ENCODE peak calls at places on chromosome 16, in eight cellular contexts. L, M, E, Y, P, O, Z and V are unnamed samples. For H3K27me3, the result is how much of the 10 kb centered on the place peaks cover.

GRCh38 chr16:31880322-31880979 is 6.8 kb downstream of the ZNF267 start:
- DNase-seq in L (no peak), M (no peak), E (no peak), Y (no peak), P (no peak), O (peak), Z (peak), V (peak)

GRCh38 chr16:9401173-9401572 is 309.7 kb downstream of the HAPSTR1 start:
- DNase-seq in L (no peak), M (no peak), E (no peak), Y (no peak), P (no peak), O (no peak), Z (no peak), V (no peak)

GRCh38 chr16:88315543-88316105 is 67.1 kb upstream of the ZNF469 start:
- DNase-seq in L (no peak), M (peak), E (no peak), Y (no peak), P (peak), O (peak), Z (peak), V (peak)

GRCh38 chr16:67024384-67024896 is 4.5 kb upstream of the CBFB start:
- DNase-seq in L (no peak), M (peak), E (no peak), Y (no peak), P (no peak), O (no peak), Z (no peak), V (no peak)

GRCh38 chr16:56932588-56933265 is 785 bp downstream of the HERPUD1 start:
- DNase-seq in L (no peak), M (peak), E (peak), Y (no peak), P (peak), O (peak), Z (peak), V (peak)

GRCh38 chr16:11613381-11614303 is 26.9 kb upstream of the LITAF start:
- DNase-seq in L (no peak), M (no peak), E (no peak), Y (no peak), P (no peak), O (peak), Z (peak), V (peak)

GRCh38 chr16:75116081-75116910 is at the start of gene LDHD:
- DNase-seq in L (no peak), M (peak), E (peak), Y (no peak), P (peak), O (peak), Z (peak), V (peak)

GRCh38 chr16:6099102-6099501 is 1001.5 kb upstream of the EEF2KMT start:
- DNase-seq in L (no peak), M (no peak), E (no peak), Y (no peak), P (no peak), O (no peak), Z (no peak), V (no peak)

GRCh38 chr16:19119564-19119963 is 5.8 kb downstream of the ITPRIPL2 start:
- DNase-seq in L (peak), M (no peak), E (no peak), Y (peak), P (no peak), O (peak), Z (peak), V (peak)

GRCh38 chr16:85462405-85463227 is 150.5 kb upstream of the GSE1 start:
- DNase-seq in L (no peak), M (peak), E (peak), Y (no peak), P (peak), O (no peak), Z (no peak), V (no peak)

GRCh38 chr16:87918314-87918713 is 18.0 kb downstream of the CA5A start:
- DNase-seq in L (no peak), M (peak), E (no peak), Y (no peak), P (no peak), O (peak), Z (no peak), V (no peak)

GRCh38 chr16:57795431-57795878 is 6.8 kb downstream of the KIFC3 start:
- DNase-seq in L (no peak), M (no peak), E (peak), Y (no peak), P (peak), O (peak), Z (peak), V (peak)

GRCh38 chr16:28255838-28256237 is 36.5 kb upstream of the SBK1 start:
- DNase-seq in L (no peak), M (no peak), E (no peak), Y (no peak), P (no peak), O (no peak), Z (no peak), V (no peak)

GRCh38 chr16:56912746-56913703 is 18.9 kb upstream of the HERPUD1 start:
- DNase-seq in L (no peak), M (peak), E (no peak), Y (peak), P (no peak), O (peak), Z (no peak), V (peak)

GRCh38 chr16:15843635-15844279 is 13.1 kb downstream of the MYH11 start:
- DNase-seq in L (no peak), M (no peak), E (no peak), Y (no peak), P (no peak), O (peak), Z (no peak), V (no peak)

GRCh38 chr16:57126412-57126811 is 34.0 kb downstream of the CPNE2 start:
- DNase-seq in L (no peak), M (no peak), E (no peak), Y (no peak), P (no peak), O (no peak), Z (no peak), V (no peak)

GRCh38 chr16:20814761-20815160 is 8.4 kb downstream of the REXO5 start:
- DNase-seq in L (no peak), M (no peak), E (no peak), Y (no peak), P (no peak), O (peak), Z (no peak), V (no peak)

GRCh38 chr16:17744903-17745581 is 274.3 kb upstream of the XYLT1 start:
- DNase-seq in L (no peak), M (no peak), E (peak), Y (no peak), P (no peak), O (peak), Z (no peak), V (no peak)

GRCh38 chr16:11665071-11665491 is 3.2 kb upstream of the SNN start:
- DNase-seq in L (no peak), M (no peak), E (no peak), Y (no peak), P (no peak), O (no peak), Z (no peak), V (no peak)

GRCh38 chr16:53946745-53947386 is 242.9 kb downstream of the FTO start:
- DNase-seq in L (no peak), M (no peak), E (no peak), Y (no peak), P (no peak), O (no peak), Z (no peak), V (no peak)

GRCh38 chr16:50451951-50452508 is 83.2 kb upstream of the BRD7 start:
- DNase-seq in L (no peak), M (no peak), E (no peak), Y (no peak), P (no peak), O (no peak), Z (no peak), V (no peak)

GRCh38 chr16:67907397-67907796 is 14.3 kb downstream of the PSKH1 start:
- DNase-seq in L (no peak), M (no peak), E (no peak), Y (no peak), P (no peak), O (no peak), Z (no peak), V (no peak)

GRCh38 chr16:51540259-51540658 is 389.2 kb upstream of the SALL1 start:
- DNase-seq in L (no peak), M (no peak), E (no peak), Y (no peak), P (no peak), O (peak), Z (no peak), V (peak)

GRCh38 chr16:71626018-71626857 is at the start of gene MARVELD3:
- DNase-seq in L (no peak), M (peak), E (peak), Y (no peak), P (no peak), O (no peak), Z (peak), V (peak)

GRCh38 chr16:4489030-4489429 is 12.8 kb downstream of the HMOX2 start:
- DNase-seq in L (peak), M (no peak), E (no peak), Y (no peak), P (no peak), O (peak), Z (peak), V (peak)

GRCh38 chr16:67230809-67231660 is 4.1 kb downstream of the TMEM208 start:
- DNase-seq in L (no peak), M (no peak), E (no peak), Y (no peak), P (no peak), O (no peak), Z (no peak), V (no peak)

DNA sequence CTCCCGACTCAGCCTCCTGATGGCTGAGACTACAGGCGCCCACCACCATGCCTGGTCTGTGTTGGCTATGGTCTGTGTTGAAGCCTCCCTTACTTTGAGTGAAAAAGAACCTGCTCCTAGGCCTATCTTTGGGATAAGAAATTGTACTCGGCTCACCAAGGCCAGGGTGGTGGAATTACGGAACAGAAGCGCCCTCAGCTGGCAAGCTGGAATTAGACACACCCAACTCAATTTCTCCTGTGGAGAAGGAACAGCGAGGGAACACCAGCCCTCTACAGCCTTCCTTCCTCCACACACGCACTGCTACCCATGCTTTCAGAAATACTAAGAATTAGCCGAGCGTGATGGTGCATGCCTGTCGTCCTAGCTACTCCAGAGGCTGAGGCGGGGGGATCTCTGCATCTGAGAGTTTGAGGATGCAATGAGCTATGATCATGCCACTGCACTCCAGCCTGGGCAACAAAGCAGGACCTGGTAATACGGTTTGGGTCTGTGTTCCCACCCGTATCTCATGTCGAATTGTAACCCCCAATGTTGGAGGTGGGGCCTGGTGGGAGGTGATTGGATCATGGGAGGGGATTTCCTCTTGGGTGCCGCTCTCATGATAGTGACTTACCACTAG is 40.1 kb upstream of the RBBP6 start:
- DNase-seq in L (no peak), M (no peak), E (peak), Y (no peak), P (peak), O (no peak), Z (no peak), V (peak)
- TF ChIP-seq CTCF in L (peak), M (no peak), E (peak), Y (peak), P (peak), O (peak), Z (peak), V (peak)

GRCh38 chr16:799948-800833 is at the start of gene GNG13:
- DNase-seq in L (no peak), M (no peak), E (no peak), Y (no peak), P (no peak), O (no peak), Z (no peak), V (no peak)

GRCh38 chr16:802914-803750 is 2.6 kb upstream of the GNG13 start:
- DNase-seq in L (no peak), M (no peak), E (no peak), Y (no peak), P (no peak), O (no peak), Z (no peak), V (no peak)

GRCh38 chr16:800834-801488 is 427 bp upstream of the GNG13 start:
- DNase-seq in L (no peak), M (no peak), E (no peak), Y (no peak), P (no peak), O (no peak), Z (no peak), V (no peak)

GRCh38 chr16:802461-802860 is 1.9 kb upstream of the GNG13 start:
- DNase-seq in L (no peak), M (no peak), E (no peak), Y (no peak), P (no peak), O (no peak), Z (no peak), V (no peak)

DNA sequence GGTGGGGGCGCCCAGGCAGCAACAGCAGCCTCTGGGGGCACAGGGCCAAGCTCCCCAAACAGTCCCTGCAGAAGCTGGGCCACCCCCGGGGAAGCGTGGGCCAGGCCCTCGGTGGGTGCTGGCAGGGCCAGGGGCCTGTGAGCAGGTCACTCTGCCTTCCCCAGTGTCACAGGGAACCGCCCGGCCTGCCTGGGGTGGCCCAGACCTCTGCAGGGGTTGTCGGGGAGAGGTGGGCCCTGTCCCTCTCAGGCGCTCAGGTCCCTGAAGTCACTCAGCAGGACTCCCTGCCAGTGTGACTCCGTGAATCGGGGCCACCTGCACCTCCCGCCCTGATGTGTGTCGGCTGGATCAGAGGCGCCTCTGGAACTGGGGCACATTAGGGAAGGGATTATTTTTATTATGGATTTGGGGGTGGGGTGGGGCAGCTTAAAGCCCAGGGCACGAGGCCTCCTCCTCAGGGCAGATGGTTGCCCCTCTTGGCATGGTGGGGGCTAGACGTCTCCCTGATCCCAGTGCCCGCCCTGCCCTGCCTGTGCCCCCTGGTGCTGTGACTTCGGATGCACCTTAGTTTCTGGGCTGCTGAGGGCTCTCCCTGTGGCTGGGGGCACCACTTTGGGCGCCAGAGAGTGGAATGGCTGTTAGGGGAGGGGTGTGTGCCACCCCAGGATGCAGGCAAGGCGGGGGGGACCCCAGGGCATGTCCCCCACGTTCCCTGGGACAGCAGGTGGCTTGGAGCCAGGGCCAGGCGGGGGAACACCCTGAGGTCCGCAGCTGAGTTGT is 1.2 kb upstream of the GNG13 start:
- DNase-seq in L (no peak), M (no peak), E (no peak), Y (no peak), P (no peak), O (no peak), Z (no peak), V (no peak)
- H3K27me3 ChIP-seq in L (under half), M (under half), E (under half), Y (under half), P (half or more), O (under half), Z (under half), V (under half)

GRCh38 chr16:783404-784161 is 4.6 kb downstream of the RPUSD1 start:
- DNase-seq in L (no peak), M (peak), E (no peak), Y (no peak), P (peak), O (peak), Z (no peak), V (peak)
- TF ChIP-seq CTCF in L (no peak), M (no peak), E (no peak), Y (no peak), P (no peak), O (no peak), Z (no peak), V (no peak)

GRCh38 chr16:86566966-86567700 is 504 bp downstream of the FOXC2 start:
- DNase-seq in L (no peak), M (no peak), E (peak), Y (no peak), P (no peak), O (peak), Z (no peak), V (no peak)
- H3K27me3 ChIP-seq in L (under half), M (under half), E (half or more), Y (under half), P (half or more), O (under half), Z (half or more), V (under half)

GRCh38 chr16:77077523-77077922 is 113.5 kb upstream of the MON1B start:
- DNase-seq in L (no peak), M (no peak), E (no peak), Y (no peak), P (no peak), O (no peak), Z (no peak), V (no peak)
- TF ChIP-seq CTCF in L (no peak), M (no peak), E (no peak), Y (no peak), P (no peak), O (no peak), Z (no peak), V (no peak)

DNA sequence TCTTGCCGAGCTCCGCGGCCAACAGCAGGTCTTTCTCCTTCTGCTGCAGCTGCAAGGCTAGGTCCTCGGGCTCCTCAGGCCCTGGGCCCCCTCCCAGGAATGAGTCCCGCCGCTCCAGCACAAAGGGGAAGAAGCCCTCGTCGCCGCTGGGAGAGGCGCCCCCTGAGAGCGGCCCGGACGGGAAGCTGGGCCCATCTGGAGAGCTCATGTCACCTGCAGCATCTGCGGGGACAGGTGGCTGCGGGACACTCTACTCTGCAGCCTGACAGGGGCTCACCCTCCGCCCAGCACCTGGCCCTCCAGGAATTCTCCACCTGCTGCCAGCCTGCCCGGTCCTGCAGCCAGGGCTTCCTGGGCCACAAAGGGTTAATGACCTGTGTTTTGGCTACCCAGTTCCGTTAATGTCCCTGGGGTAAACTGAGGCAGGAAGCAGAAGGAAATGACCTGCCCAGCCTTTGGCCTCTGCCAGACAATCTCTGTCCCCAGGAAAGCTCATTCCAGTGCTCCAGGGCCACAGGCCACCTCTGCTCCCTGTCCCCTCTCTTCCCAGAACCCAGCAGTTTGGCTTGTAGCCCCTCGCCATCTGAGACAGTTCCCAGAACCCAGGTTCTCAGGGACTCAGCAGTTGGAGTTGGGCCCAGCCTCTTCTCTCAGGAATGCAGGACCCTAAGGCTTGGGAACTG is 1.3 kb downstream of the BICDL2 start:
- DNase-seq in L (no peak), M (no peak), E (no peak), Y (no peak), P (no peak), O (no peak), Z (no peak), V (no peak)
- H3K27me3 ChIP-seq in L (half or more), M (under half), E (half or more), Y (under half), P (half or more), O (half or more), Z (under half), V (under half)

GRCh38 chr16:80166082-80166481 is 374.7 kb upstream of the DYNLRB2 start:
- DNase-seq in L (no peak), M (no peak), E (no peak), Y (no peak), P (no peak), O (no peak), Z (no peak), V (no peak)
- TF ChIP-seq CTCF in L (no peak), M (no peak), E (no peak), Y (no peak), P (no peak), O (no peak), Z (no peak), V (no peak)

DNA sequence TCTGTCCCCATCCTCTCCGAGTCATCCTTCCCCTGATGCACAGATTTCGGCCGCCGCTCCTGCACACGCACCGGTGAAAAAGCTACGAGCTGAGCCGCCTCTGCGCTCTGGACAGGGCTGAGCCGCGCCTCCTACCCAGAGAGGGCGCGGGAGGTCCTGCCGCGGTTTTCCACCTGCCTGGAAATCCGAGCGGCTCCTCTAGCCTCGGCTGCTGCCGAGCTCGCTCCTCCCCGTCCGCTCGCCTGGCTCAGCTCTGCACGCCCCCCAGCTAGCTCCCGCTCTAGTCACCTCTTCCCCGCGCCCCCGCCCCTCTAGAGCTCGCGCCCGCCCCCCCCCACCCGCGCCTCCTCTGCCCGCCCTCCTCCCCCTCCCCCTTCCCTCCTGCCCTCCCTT is 198 bp upstream of the SHISA9 start:
- DNase-seq in L (no peak), M (no peak), E (peak), Y (no peak), P (no peak), O (no peak), Z (peak), V (no peak)
- H3K27me3 ChIP-seq in L (under half), M (under half), E (half or more), Y (under half), P (half or more), O (under half), Z (under half), V (under half)

GRCh38 chr16:1763521-1764511 is 7.5 kb downstream of the NME3 start:
- DNase-seq in L (no peak), M (no peak), E (peak), Y (no peak), P (peak), O (peak), Z (no peak), V (no peak)
- TF ChIP-seq CTCF in L (peak), M (no peak), E (peak), Y (peak), P (peak), O (no peak), Z (no peak), V (peak)

GRCh38 chr16:27246439-27246838 is 22.1 kb downstream of the NSMCE1 start:
- DNase-seq in L (no peak), M (peak), E (no peak), Y (no peak), P (no peak), O (no peak), Z (no peak), V (no peak)
- H3K27me3 ChIP-seq in L (under half), M (under half), E (under half), Y (under half), P (under half), O (under half), Z (under half), V (under half)